ENCODE peak calls at places on chromosomes 13 and 19, in ten cellular contexts. One of them, this sample, is unnamed.

GRCh38 chr19:7294571-7295212 is 478 bp upstream of the INSR start:
- DNase-seq in CD8-positive, alpha-beta T cell: no peak
- DNase-seq in fibroblast of lung: peak
- DNase-seq in heart left ventricle: peak
- DNase-seq in prostate gland: peak
- DNase-seq in A549: peak
- DNase-seq in pancreas: peak
- DNase-seq in gastrocnemius medialis: peak
- DNase-seq in body of pancreas: peak
- DNase-seq in heart right ventricle: peak
- DNase-seq in this sample: peak

GRCh38 chr13:101258071-101258470 is 158.2 kb downstream of the NALCN start:
- DNase-seq in CD8-positive, alpha-beta T cell: no peak
- DNase-seq in fibroblast of lung: peak
- DNase-seq in heart left ventricle: no peak
- DNase-seq in prostate gland: no peak
- DNase-seq in A549: peak
- DNase-seq in pancreas: no peak
- DNase-seq in gastrocnemius medialis: no peak
- DNase-seq in body of pancreas: no peak
- DNase-seq in heart right ventricle: no peak
- DNase-seq in this sample: no peak

GRCh38 chr13:23956106-23956505 is 58.8 kb upstream of the C1QTNF9B start:
- DNase-seq in CD8-positive, alpha-beta T cell: no peak
- DNase-seq in fibroblast of lung: peak
- DNase-seq in heart left ventricle: no peak
- DNase-seq in prostate gland: no peak
- DNase-seq in A549: peak
- DNase-seq in pancreas: no peak
- DNase-seq in gastrocnemius medialis: no peak
- DNase-seq in body of pancreas: no peak
- DNase-seq in heart right ventricle: no peak
- DNase-seq in this sample: peak

GRCh38 chr13:110771194-110771593 is 57.7 kb downstream of the ING1 start:
- DNase-seq in CD8-positive, alpha-beta T cell: no peak
- DNase-seq in fibroblast of lung: no peak
- DNase-seq in heart left ventricle: no peak
- DNase-seq in prostate gland: no peak
- DNase-seq in A549: peak
- DNase-seq in pancreas: no peak
- DNase-seq in gastrocnemius medialis: no peak
- DNase-seq in body of pancreas: no peak
- DNase-seq in heart right ventricle: no peak
- DNase-seq in this sample: no peak

GRCh38 chr13:67281476-67281875 is 51.3 kb upstream of the PCDH9 start:
- DNase-seq in CD8-positive, alpha-beta T cell: no peak
- DNase-seq in fibroblast of lung: peak
- DNase-seq in heart left ventricle: no peak
- DNase-seq in prostate gland: no peak
- DNase-seq in A549: no peak
- DNase-seq in pancreas: no peak
- DNase-seq in gastrocnemius medialis: no peak
- DNase-seq in body of pancreas: no peak
- DNase-seq in heart right ventricle: no peak
- DNase-seq in this sample: no peak

GRCh38 chr13:57633950-57634828 is 2.6 kb downstream of the PCDH17 start:
- DNase-seq in CD8-positive, alpha-beta T cell: no peak
- DNase-seq in fibroblast of lung: no peak
- DNase-seq in heart left ventricle: peak
- DNase-seq in prostate gland: no peak
- DNase-seq in A549: no peak
- DNase-seq in pancreas: peak
- DNase-seq in gastrocnemius medialis: no peak
- DNase-seq in body of pancreas: peak
- DNase-seq in heart right ventricle: peak
- DNase-seq in this sample: no peak

GRCh38 chr13:49057176-49057575 is 81.5 kb downstream of the FNDC3A start:
- DNase-seq in CD8-positive, alpha-beta T cell: no peak
- DNase-seq in fibroblast of lung: no peak
- DNase-seq in heart left ventricle: no peak
- DNase-seq in prostate gland: no peak
- DNase-seq in A549: no peak
- DNase-seq in pancreas: no peak
- DNase-seq in gastrocnemius medialis: no peak
- DNase-seq in body of pancreas: no peak
- DNase-seq in heart right ventricle: no peak
- DNase-seq in this sample: no peak

GRCh38 chr13:110108348-110109139 is 198.4 kb downstream of the COL4A1 start:
- DNase-seq in CD8-positive, alpha-beta T cell: no peak
- DNase-seq in fibroblast of lung: peak
- DNase-seq in heart left ventricle: peak
- DNase-seq in prostate gland: peak
- DNase-seq in A549: peak
- DNase-seq in pancreas: peak
- DNase-seq in gastrocnemius medialis: peak
- DNase-seq in body of pancreas: peak
- DNase-seq in heart right ventricle: peak
- DNase-seq in this sample: peak

GRCh38 chr19:10061717-10062310 is 24.3 kb upstream of the SHFL start:
- DNase-seq in CD8-positive, alpha-beta T cell: no peak
- DNase-seq in fibroblast of lung: no peak
- DNase-seq in heart left ventricle: no peak
- DNase-seq in prostate gland: no peak
- DNase-seq in A549: no peak
- DNase-seq in pancreas: no peak
- DNase-seq in gastrocnemius medialis: no peak
- DNase-seq in body of pancreas: no peak
- DNase-seq in heart right ventricle: no peak
- DNase-seq in this sample: no peak

GRCh38 chr19:50723069-50723468 is at the start of gene CLEC11A:
- DNase-seq in CD8-positive, alpha-beta T cell: no peak
- DNase-seq in fibroblast of lung: peak
- DNase-seq in heart left ventricle: peak
- DNase-seq in prostate gland: no peak
- DNase-seq in A549: no peak
- DNase-seq in pancreas: no peak
- DNase-seq in gastrocnemius medialis: no peak
- DNase-seq in body of pancreas: peak
- DNase-seq in heart right ventricle: peak
- DNase-seq in this sample: peak

GRCh38 chr13:104301216-104301975 is 1235.2 kb upstream of the SLC10A2 start:
- DNase-seq in CD8-positive, alpha-beta T cell: no peak
- DNase-seq in fibroblast of lung: peak
- DNase-seq in heart left ventricle: no peak
- DNase-seq in prostate gland: no peak
- DNase-seq in A549: no peak
- DNase-seq in pancreas: no peak
- DNase-seq in gastrocnemius medialis: no peak
- DNase-seq in body of pancreas: no peak
- DNase-seq in heart right ventricle: no peak
- DNase-seq in this sample: no peak

GRCh38 chr13:106507560-106508274 is 27.7 kb downstream of the EFNB2 start:
- DNase-seq in CD8-positive, alpha-beta T cell: no peak
- DNase-seq in fibroblast of lung: peak
- DNase-seq in heart left ventricle: no peak
- DNase-seq in prostate gland: no peak
- DNase-seq in A549: peak
- DNase-seq in pancreas: no peak
- DNase-seq in gastrocnemius medialis: no peak
- DNase-seq in body of pancreas: no peak
- DNase-seq in heart right ventricle: no peak
- DNase-seq in this sample: no peak

GRCh38 chr13:66634384-66634783 is 595.8 kb downstream of the PCDH9 start:
- DNase-seq in CD8-positive, alpha-beta T cell: no peak
- DNase-seq in fibroblast of lung: no peak
- DNase-seq in heart left ventricle: no peak
- DNase-seq in prostate gland: no peak
- DNase-seq in A549: no peak
- DNase-seq in pancreas: no peak
- DNase-seq in gastrocnemius medialis: no peak
- DNase-seq in body of pancreas: no peak
- DNase-seq in heart right ventricle: no peak
- DNase-seq in this sample: no peak

GRCh38 chr13:78700121-78700910 is 41.4 kb upstream of the OBI1 start:
- DNase-seq in CD8-positive, alpha-beta T cell: no peak
- DNase-seq in fibroblast of lung: peak
- DNase-seq in heart left ventricle: no peak
- DNase-seq in prostate gland: no peak
- DNase-seq in A549: no peak
- DNase-seq in pancreas: no peak
- DNase-seq in gastrocnemius medialis: no peak
- DNase-seq in body of pancreas: no peak
- DNase-seq in heart right ventricle: no peak
- DNase-seq in this sample: no peak

GRCh38 chr13:110044521-110045200 is 258.3 kb upstream of the IRS2 start:
- DNase-seq in CD8-positive, alpha-beta T cell: no peak
- DNase-seq in fibroblast of lung: peak
- DNase-seq in heart left ventricle: no peak
- DNase-seq in prostate gland: no peak
- DNase-seq in A549: no peak
- DNase-seq in pancreas: no peak
- DNase-seq in gastrocnemius medialis: no peak
- DNase-seq in body of pancreas: no peak
- DNase-seq in heart right ventricle: no peak
- DNase-seq in this sample: no peak

GRCh38 chr13:59776924-59777690 is 386.6 kb downstream of the DIAPH3 start:
- DNase-seq in CD8-positive, alpha-beta T cell: no peak
- DNase-seq in fibroblast of lung: peak
- DNase-seq in heart left ventricle: no peak
- DNase-seq in prostate gland: no peak
- DNase-seq in A549: no peak
- DNase-seq in pancreas: no peak
- DNase-seq in gastrocnemius medialis: no peak
- DNase-seq in body of pancreas: no peak
- DNase-seq in heart right ventricle: no peak
- DNase-seq in this sample: no peak

GRCh38 chr13:59770451-59770850 is 393.3 kb downstream of the DIAPH3 start:
- DNase-seq in CD8-positive, alpha-beta T cell: no peak
- DNase-seq in fibroblast of lung: no peak
- DNase-seq in heart left ventricle: no peak
- DNase-seq in prostate gland: no peak
- DNase-seq in A549: no peak
- DNase-seq in pancreas: no peak
- DNase-seq in gastrocnemius medialis: no peak
- DNase-seq in body of pancreas: no peak
- DNase-seq in heart right ventricle: no peak
- DNase-seq in this sample: no peak

GRCh38 chr13:59771272-59771671 is 392.5 kb downstream of the DIAPH3 start:
- DNase-seq in CD8-positive, alpha-beta T cell: no peak
- DNase-seq in fibroblast of lung: peak
- DNase-seq in heart left ventricle: no peak
- DNase-seq in prostate gland: no peak
- DNase-seq in A549: no peak
- DNase-seq in pancreas: no peak
- DNase-seq in gastrocnemius medialis: no peak
- DNase-seq in body of pancreas: no peak
- DNase-seq in heart right ventricle: no peak
- DNase-seq in this sample: no peak

GRCh38 chr13:59780058-59780457 is 383.7 kb downstream of the DIAPH3 start:
- DNase-seq in CD8-positive, alpha-beta T cell: no peak
- DNase-seq in fibroblast of lung: no peak
- DNase-seq in heart left ventricle: no peak
- DNase-seq in prostate gland: no peak
- DNase-seq in A549: no peak
- DNase-seq in pancreas: no peak
- DNase-seq in gastrocnemius medialis: no peak
- DNase-seq in body of pancreas: no peak
- DNase-seq in heart right ventricle: no peak
- DNase-seq in this sample: no peak

GRCh38 chr13:59774511-59774911 is 389.2 kb downstream of the DIAPH3 start:
- DNase-seq in CD8-positive, alpha-beta T cell: no peak
- DNase-seq in fibroblast of lung: peak
- DNase-seq in heart left ventricle: no peak
- DNase-seq in prostate gland: no peak
- DNase-seq in A549: peak
- DNase-seq in pancreas: no peak
- DNase-seq in gastrocnemius medialis: no peak
- DNase-seq in body of pancreas: no peak
- DNase-seq in heart right ventricle: no peak
- DNase-seq in this sample: no peak
- TF ChIP-seq CTCF in CD8-positive, alpha-beta T cell: no peak
- TF ChIP-seq CTCF in fibroblast of lung: no peak
- TF ChIP-seq CTCF in heart left ventricle: no peak
- TF ChIP-seq CTCF in prostate gland: no peak
- TF ChIP-seq CTCF in A549: no peak
- TF ChIP-seq CTCF in pancreas: no peak
- TF ChIP-seq CTCF in gastrocnemius medialis: no peak
- TF ChIP-seq CTCF in body of pancreas: no peak
- TF ChIP-seq CTCF in heart right ventricle: no peak
- TF ChIP-seq CTCF in this sample: no peak

GRCh38 chr19:17748884-17749638 is 2.2 kb upstream of the FCHO1 start:
- DNase-seq in CD8-positive, alpha-beta T cell: no peak
- DNase-seq in fibroblast of lung: no peak
- DNase-seq in heart left ventricle: peak
- DNase-seq in prostate gland: no peak
- DNase-seq in A549: no peak
- DNase-seq in pancreas: no peak
- DNase-seq in gastrocnemius medialis: no peak
- DNase-seq in body of pancreas: no peak
- DNase-seq in heart right ventricle: no peak
- DNase-seq in this sample: no peak
- H3K27ac ChIP-seq in CD8-positive, alpha-beta T cell: no peak
- H3K27ac ChIP-seq in fibroblast of lung: no peak
- H3K27ac ChIP-seq in heart left ventricle: no peak
- H3K27ac ChIP-seq in prostate gland: no peak
- H3K27ac ChIP-seq in A549: no peak
- H3K27ac ChIP-seq in pancreas: no peak
- H3K27ac ChIP-seq in gastrocnemius medialis: no peak
- H3K27ac ChIP-seq in body of pancreas: no peak
- H3K27ac ChIP-seq in heart right ventricle: no peak
- H3K27ac ChIP-seq in this sample: no peak

DNA sequence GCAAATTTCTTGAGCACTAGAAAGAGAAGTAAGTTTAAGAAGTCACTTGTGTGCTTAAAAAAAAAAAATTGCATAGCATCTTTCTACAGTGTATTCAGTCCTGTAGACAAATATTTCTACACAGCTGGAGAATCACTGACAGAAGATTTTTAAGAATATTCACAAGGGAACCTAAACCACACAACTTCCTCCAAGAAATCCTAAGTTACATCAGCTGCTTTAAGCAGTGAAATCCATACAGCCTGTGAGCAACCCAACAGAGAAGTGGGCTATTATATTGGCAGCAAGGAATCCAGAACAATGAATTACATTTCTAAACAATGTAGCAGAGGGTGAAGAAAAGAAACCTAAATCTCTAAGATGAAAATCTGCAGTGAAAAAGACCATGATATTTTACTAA is 1.5 kb downstream of the DOCK9 start:
- DNase-seq in CD8-positive, alpha-beta T cell: no peak
- DNase-seq in fibroblast of lung: peak
- DNase-seq in heart left ventricle: no peak
- DNase-seq in prostate gland: no peak
- DNase-seq in A549: no peak
- DNase-seq in pancreas: no peak
- DNase-seq in gastrocnemius medialis: no peak
- DNase-seq in body of pancreas: no peak
- DNase-seq in heart right ventricle: no peak
- DNase-seq in this sample: no peak
- H3K4me3 ChIP-seq in CD8-positive, alpha-beta T cell: no peak
- H3K4me3 ChIP-seq in fibroblast of lung: peak
- H3K4me3 ChIP-seq in heart left ventricle: peak
- H3K4me3 ChIP-seq in prostate gland: peak
- H3K4me3 ChIP-seq in A549: no peak
- H3K4me3 ChIP-seq in pancreas: no peak
- H3K4me3 ChIP-seq in gastrocnemius medialis: peak
- H3K4me3 ChIP-seq in body of pancreas: no peak
- H3K4me3 ChIP-seq in heart right ventricle: peak
- H3K4me3 ChIP-seq in this sample: no peak

GRCh38 chr19:39406656-39407393 is at the start of gene ZFP36:
- DNase-seq in CD8-positive, alpha-beta T cell: peak
- DNase-seq in fibroblast of lung: peak
- DNase-seq in heart left ventricle: peak
- DNase-seq in prostate gland: peak
- DNase-seq in A549: peak
- DNase-seq in pancreas: peak
- DNase-seq in gastrocnemius medialis: peak
- DNase-seq in body of pancreas: peak
- DNase-seq in heart right ventricle: peak
- DNase-seq in this sample: peak
- TF ChIP-seq CTCF in CD8-positive, alpha-beta T cell: no peak
- TF ChIP-seq CTCF in fibroblast of lung: no peak
- TF ChIP-seq CTCF in heart left ventricle: no peak
- TF ChIP-seq CTCF in prostate gland: no peak
- TF ChIP-seq CTCF in A549: peak
- TF ChIP-seq CTCF in pancreas: no peak
- TF ChIP-seq CTCF in gastrocnemius medialis: no peak
- TF ChIP-seq CTCF in body of pancreas: peak
- TF ChIP-seq CTCF in heart right ventricle: no peak
- TF ChIP-seq CTCF in this sample: no peak